ENCODE peak calls at places on chromosomes 4 and X, in five cellular contexts. One of them, this sample, is unnamed.

GRCh38 chr4:11505225-11505971 is 76.7 kb upstream of the HS3ST1 start:
- DNase-seq in NAMALWA: no peak
- DNase-seq in GM13977: no peak
- DNase-seq in AG04450: no peak
- DNase-seq in heart right ventricle: no peak
- DNase-seq in this sample: peak; percentile 89

GRCh38 chr4:8353912-8354453 is 84.4 kb downstream of the HTRA3 start:
- DNase-seq in NAMALWA: no peak
- DNase-seq in GM13977: no peak
- DNase-seq in AG04450: peak; percentile 18
- DNase-seq in heart right ventricle: no peak
- DNase-seq in this sample: no peak

GRCh38 chrX:110228453-110228852 is 89.4 kb downstream of the AMMECR1 start:
- DNase-seq in AG04450: no peak
- DNase-seq in NAMALWA: no peak
- DNase-seq in heart right ventricle: no peak
- DNase-seq in GM13977: no peak
- DNase-seq in this sample: no peak

GRCh38 chrX:66013195-66013816 is 26.6 kb downstream of the VSIG4 start:
- DNase-seq in NAMALWA: peak; percentile 6
- DNase-seq in heart right ventricle: no peak
- DNase-seq in AG04450: no peak
- DNase-seq in GM13977: no peak
- DNase-seq in this sample: no peak

GRCh38 chr4:80202784-80203553 is 5.7 kb downstream of the PRDM8 start:
- DNase-seq in AG04450: no peak
- DNase-seq in NAMALWA: no peak
- DNase-seq in GM13977: peak; percentile 66
- DNase-seq in heart right ventricle: no peak
- DNase-seq in this sample: no peak

GRCh38 chrX:130746709-130747347 is 156.2 kb downstream of the ENOX2 start:
- DNase-seq in AG04450: no peak
- DNase-seq in NAMALWA: no peak
- DNase-seq in GM13977: no peak
- DNase-seq in heart right ventricle: no peak
- DNase-seq in this sample: no peak

GRCh38 chrX:153782324-153782723 is 1.5 kb downstream of the SRPK3 start:
- DNase-seq in AG04450: no peak
- DNase-seq in GM13977: no peak
- DNase-seq in NAMALWA: no peak
- DNase-seq in heart right ventricle: no peak
- DNase-seq in this sample: no peak

GRCh38 chrX:486325-486724 is 99.6 kb upstream of the PPP2R3B start:
- DNase-seq in GM13977: no peak
- DNase-seq in NAMALWA: no peak
- DNase-seq in heart right ventricle: no peak
- DNase-seq in AG04450: no peak
- DNase-seq in this sample: no peak

GRCh38 chr4:75547647-75548387 is 8.0 kb upstream of the ODAPH start:
- DNase-seq in heart right ventricle: peak; percentile 12
- DNase-seq in AG04450: no peak
- DNase-seq in NAMALWA: peak; percentile 32
- DNase-seq in GM13977: no peak
- DNase-seq in this sample: no peak

GRCh38 chr4:8320386-8320750 is 50.8 kb downstream of the HTRA3 start:
- DNase-seq in GM13977: no peak
- DNase-seq in NAMALWA: peak; percentile 34
- DNase-seq in AG04450: no peak
- DNase-seq in heart right ventricle: peak; percentile 26
- DNase-seq in this sample: no peak

GRCh38 chrX:128653524-128653923 is 601.3 kb upstream of the ACTRT1 start:
- DNase-seq in AG04450: no peak
- DNase-seq in heart right ventricle: no peak
- DNase-seq in GM13977: no peak
- DNase-seq in NAMALWA: no peak
- DNase-seq in this sample: no peak

GRCh38 chr4:74793757-74794340 is 474 bp downstream of the BTC start:
- DNase-seq in heart right ventricle: peak; percentile 9
- DNase-seq in AG04450: no peak
- DNase-seq in NAMALWA: no peak
- DNase-seq in GM13977: peak; percentile 19
- DNase-seq in this sample: peak; percentile 83

GRCh38 chrX:41442824-41443560 is 4.2 kb upstream of the NYX start:
- DNase-seq in GM13977: no peak
- DNase-seq in AG04450: no peak
- DNase-seq in heart right ventricle: no peak
- DNase-seq in NAMALWA: no peak
- DNase-seq in this sample: no peak

GRCh38 chr4:168197926-168198325 is 105.6 kb downstream of the ANXA10 start:
- DNase-seq in AG04450: no peak
- DNase-seq in heart right ventricle: no peak
- DNase-seq in NAMALWA: no peak
- DNase-seq in GM13977: no peak
- DNase-seq in this sample: no peak

GRCh38 chr4:71558248-71558647 is 219.4 kb downstream of the SLC4A4 start:
- DNase-seq in heart right ventricle: no peak
- DNase-seq in AG04450: no peak
- DNase-seq in GM13977: peak; percentile 3
- DNase-seq in NAMALWA: no peak
- DNase-seq in this sample: no peak

GRCh38 chr4:7683126-7683703 is 248.5 kb upstream of the PSAPL1 start:
- DNase-seq in heart right ventricle: no peak
- DNase-seq in NAMALWA: no peak
- DNase-seq in GM13977: no peak
- DNase-seq in AG04450: no peak
- DNase-seq in this sample: no peak

GRCh38 chrX:132614297-132614696 is 125.5 kb upstream of the MBNL3 start:
- DNase-seq in AG04450: no peak
- DNase-seq in NAMALWA: peak; percentile 7
- DNase-seq in heart right ventricle: no peak
- DNase-seq in GM13977: no peak
- DNase-seq in this sample: peak; percentile 7

GRCh38 chr4:140151700-140152014 is 2.3 kb downstream of the MAML3 start:
- DNase-seq in AG04450: no peak
- DNase-seq in GM13977: peak; percentile 65
- DNase-seq in NAMALWA: peak; percentile 91
- DNase-seq in heart right ventricle: peak; percentile 89
- DNase-seq in this sample: peak; percentile 88

GRCh38 chrX:8782595-8782994 is 18.6 kb downstream of the FAM9A start:
- DNase-seq in heart right ventricle: no peak
- DNase-seq in AG04450: no peak
- DNase-seq in GM13977: no peak
- DNase-seq in NAMALWA: no peak
- DNase-seq in this sample: no peak

GRCh38 chrX:84469226-84469625 is 33.0 kb downstream of the HDX start:
- DNase-seq in NAMALWA: peak; percentile 3
- DNase-seq in GM13977: no peak
- DNase-seq in heart right ventricle: no peak
- DNase-seq in AG04450: no peak
- DNase-seq in this sample: no peak